ENCODE peak calls at places on chromosomes 4 and X, in five cellular contexts. H is HepG2, B is SK-N-SH, J is IMR-90, L is GM12878. X is an unnamed sample.

GRCh38 chr4:48939785-48940184 is 33.2 kb upstream of the OCIAD2 start:
- DNase-seq in H (no peak), B (no peak), J (peak), L (no peak), X (no peak)

GRCh38 chrX:9356846-9357245 is 108.0 kb upstream of the TBL1X start:
- DNase-seq in H (no peak), B (no peak), J (peak), L (no peak), X (no peak)

GRCh38 chr4:176054942-176055341 is 10.7 kb upstream of the WDR17 start:
- DNase-seq in H (no peak), B (no peak), J (no peak), L (no peak), X (no peak)

GRCh38 chr4:38189445-38189844 is 229.2 kb downstream of the PTTG2 start:
- DNase-seq in H (peak), B (no peak), J (peak), L (no peak), X (no peak)

GRCh38 chr4:139851639-139852038 is 186.0 kb downstream of the MGST2 start:
- DNase-seq in H (no peak), B (no peak), J (no peak), L (no peak), X (no peak)

GRCh38 chrX:105463483-105463882 is 243.0 kb upstream of the TEX13A start:
- DNase-seq in H (no peak), B (no peak), J (no peak), L (no peak), X (no peak)

GRCh38 chr4:1402516-1403101 is 3.6 kb downstream of the NKX1-1 start:
- DNase-seq in H (no peak), B (peak), J (no peak), L (no peak), X (no peak)

GRCh38 chrX:107710617-107711391 is 64.8 kb downstream of the TSC22D3 start:
- DNase-seq in H (peak), B (no peak), J (peak), L (peak), X (peak)

GRCh38 chr4:95409750-95410149 is 139.0 kb downstream of the UNC5C start:
- DNase-seq in H (no peak), B (no peak), J (no peak), L (no peak), X (no peak)

GRCh38 chr4:101464596-101464995 is 117.3 kb upstream of the PPP3CA start:
- DNase-seq in H (no peak), B (no peak), J (no peak), L (no peak), X (no peak)

GRCh38 chr4:157075811-157076577 is at the start of gene GLRB:
- DNase-seq in H (no peak), B (peak), J (peak), L (no peak), X (no peak)

GRCh38 chr4:108885211-108885610 is 122.4 kb upstream of the ETNPPL start:
- DNase-seq in H (no peak), B (no peak), J (peak), L (no peak), X (no peak)

GRCh38 chr4:175413561-175413960 is 398.5 kb downstream of the GPM6A start:
- DNase-seq in H (no peak), B (no peak), J (no peak), L (no peak), X (no peak)

GRCh38 chrX:72301781-72302180 is 3.9 kb downstream of the CITED1 start:
- DNase-seq in H (no peak), B (no peak), J (no peak), L (no peak), X (no peak)

GRCh38 chr4:154743683-154744340 is at the start of gene LRAT:
- DNase-seq in H (no peak), B (peak), J (no peak), L (no peak), X (peak)

GRCh38 chrX:97016106-97016505 is 132.4 kb downstream of the RPA4 start:
- DNase-seq in H (no peak), B (no peak), J (no peak), L (no peak), X (no peak)

GRCh38 chrX:9770319-9770718 is 4.7 kb upstream of the GPR143 start:
- DNase-seq in H (no peak), B (no peak), J (peak), L (no peak), X (no peak)

GRCh38 chr4:70269674-70270073 is 27.3 kb downstream of the CSN3 start:
- DNase-seq in H (peak), B (peak), J (no peak), L (no peak), X (no peak)

DNA sequence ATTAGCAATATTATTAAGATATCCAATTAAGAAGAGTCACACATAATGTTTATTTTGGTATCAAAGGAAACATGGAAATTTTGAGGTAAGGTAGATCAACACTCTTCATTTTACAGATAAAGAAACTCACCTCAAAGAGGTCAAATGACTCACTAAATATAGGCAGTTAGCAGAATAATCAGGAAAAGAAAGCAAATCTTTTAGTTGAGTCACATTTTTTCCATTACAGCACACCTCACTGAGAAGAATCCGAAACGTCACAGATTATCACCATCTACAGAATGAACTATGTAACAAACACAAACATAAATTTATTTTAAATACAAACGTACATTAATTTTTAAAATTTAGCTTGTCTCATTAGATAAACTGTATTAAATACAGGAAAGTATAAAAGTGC is 70.1 kb downstream of the TMEM47 start:
- DNase-seq in H (no peak), B (no peak), J (no peak), L (no peak), X (no peak)
- TF ChIP-seq MXI1 in H (no peak), B (no peak), J (no peak), L (no peak), X (no peak)

GRCh38 chrX:68183612-68184214 is 249.6 kb downstream of the OPHN1 start:
- DNase-seq in H (peak), B (peak), J (peak), L (no peak), X (peak)
- TF ChIP-seq MXI1 in H (no peak), B (no peak), J (no peak), L (no peak), X (no peak)

DNA sequence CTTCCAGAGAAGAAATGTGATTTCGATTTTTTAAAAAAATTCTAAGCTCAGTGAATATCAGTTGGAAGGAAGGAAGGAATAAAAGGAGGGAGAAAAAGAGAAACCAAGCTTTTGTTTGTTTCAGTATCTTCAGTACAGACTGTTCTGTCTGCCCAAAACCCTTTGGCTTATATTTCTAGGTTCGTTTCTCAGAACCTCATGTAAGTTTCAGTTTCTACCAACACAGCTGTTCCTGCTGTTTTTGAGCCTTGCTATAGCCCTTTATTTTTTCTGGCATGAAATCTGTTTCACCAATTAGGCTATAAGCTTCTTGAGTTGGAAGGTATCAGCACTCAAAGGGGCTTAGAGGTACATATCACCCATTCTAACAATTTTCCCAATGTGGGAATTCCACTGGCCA is 157.9 kb downstream of the GBA3 start:
- DNase-seq in H (no peak), B (no peak), J (no peak), L (no peak), X (no peak)
- TF ChIP-seq MXI1 in H (no peak), B (no peak), J (no peak), L (no peak), X (no peak)

GRCh38 chr4:52750819-52751348 is 341 bp downstream of the ERVMER34-1 start:
- DNase-seq in H (no peak), B (no peak), J (no peak), L (no peak), X (no peak)
- TF ChIP-seq MXI1 in H (no peak), B (no peak), J (no peak), L (no peak), X (no peak)

GRCh38 chrX:37686348-37686736 is 751 bp downstream of the XK start:
- DNase-seq in H (no peak), B (no peak), J (no peak), L (no peak), X (no peak)
- TF ChIP-seq MXI1 in H (no peak), B (no peak), J (no peak), L (no peak), X (no peak)

GRCh38 chr4:45621926-45622325 is 501.9 kb downstream of the GABRG1 start:
- DNase-seq in H (no peak), B (no peak), J (no peak), L (no peak), X (no peak)
- TF ChIP-seq MXI1 in H (no peak), B (no peak), J (no peak), L (no peak), X (no peak)

GRCh38 chr4:54657556-54658313 is at the start of gene KIT:
- DNase-seq in H (no peak), B (peak), J (peak), L (no peak), X (peak)
- TF ChIP-seq MXI1 in H (no peak), B (no peak), J (no peak), L (no peak), X (no peak)